ENCODE peak calls at places on chromosomes 11 and 22, in seven cellular contexts. F, P, B, K, O, J and C are unnamed samples.

GRCh38 chr11:116656011-116656410 is 116.8 kb downstream of the BUD13 start:
- DNase-seq in F (no peak), P (no peak), B (no peak), K (no peak), O (no peak), J (no peak), C (no peak)

GRCh38 chr11:23540101-23540561 is 679.9 kb upstream of the CCDC179 start:
- DNase-seq in F (no peak), P (no peak), B (no peak), K (peak), O (peak), J (no peak), C (peak)

GRCh38 chr22:50581950-50582561 is 593 bp downstream of the CHKB start:
- DNase-seq in F (no peak), P (peak), B (no peak), K (peak), O (no peak), J (no peak), C (no peak)

GRCh38 chr11:132114185-132114584 is 743.8 kb downstream of the NTM start:
- DNase-seq in F (peak), P (no peak), B (peak), K (peak), O (peak), J (no peak), C (peak)

GRCh38 chr11:49221112-49221511 is 12.7 kb upstream of the FOLH1 start:
- DNase-seq in F (no peak), P (no peak), B (no peak), K (no peak), O (no peak), J (no peak), C (no peak)

GRCh38 chr11:108025387-108026080 is 16.8 kb downstream of the CUL5 start:
- DNase-seq in F (no peak), P (no peak), B (no peak), K (no peak), O (no peak), J (no peak), C (no peak)

GRCh38 chr11:47440054-47440476 is 8.9 kb downstream of the RAPSN start:
- DNase-seq in F (no peak), P (no peak), B (no peak), K (no peak), O (no peak), J (no peak), C (no peak)

GRCh38 chr22:28822930-28823481 is 22.6 kb upstream of the XBP1 start:
- DNase-seq in F (no peak), P (no peak), B (no peak), K (no peak), O (no peak), J (no peak), C (peak)

GRCh38 chr11:35236667-35237003 is 97.7 kb downstream of the CD44 start:
- DNase-seq in F (peak), P (no peak), B (no peak), K (no peak), O (no peak), J (no peak), C (no peak)

GRCh38 chr11:57164317-57164716 is 17.4 kb upstream of the LRRC55 start:
- DNase-seq in F (no peak), P (no peak), B (no peak), K (no peak), O (no peak), J (no peak), C (no peak)

GRCh38 chr11:23865341-23865975 is 631.4 kb upstream of the LUZP2 start:
- DNase-seq in F (no peak), P (no peak), B (no peak), K (no peak), O (no peak), J (no peak), C (no peak)

GRCh38 chr11:76667271-76667818 is 3.2 kb downstream of the LRRC32 start:
- DNase-seq in F (no peak), P (no peak), B (no peak), K (no peak), O (no peak), J (no peak), C (no peak)

GRCh38 chr22:36369004-36369921 is 18.5 kb downstream of the MYH9 start:
- DNase-seq in F (no peak), P (no peak), B (no peak), K (no peak), O (no peak), J (no peak), C (no peak)

GRCh38 chr11:62804310-62805043 is 763 bp downstream of the NXF1 start:
- DNase-seq in F (no peak), P (no peak), B (no peak), K (peak), O (no peak), J (no peak), C (no peak)

GRCh38 chr22:49462795-49463194 is 364.9 kb downstream of the BRD1 start:
- DNase-seq in F (no peak), P (no peak), B (no peak), K (no peak), O (no peak), J (no peak), C (no peak)

GRCh38 chr11:117186431-117186761 is 7.9 kb downstream of the SIDT2 start:
- DNase-seq in F (no peak), P (no peak), B (no peak), K (no peak), O (no peak), J (no peak), C (no peak)

GRCh38 chr22:29201722-29202230 is 3.9 kb upstream of the EMID1 start:
- DNase-seq in F (no peak), P (no peak), B (no peak), K (no peak), O (no peak), J (no peak), C (no peak)